ENCODE peak calls at places on chromosomes 11 and 22, in seven cellular contexts. One of them, this sample, is unnamed.

GRCh38 chr11:35177370-35177769 is 38.4 kb downstream of the CD44 start:
- DNase-seq in sigmoid colon: no peak
- DNase-seq in spleen: no peak
- DNase-seq in SK-N-SH: no peak
- DNase-seq in endothelial cell of umbilical vein: no peak
- DNase-seq in K562: no peak
- DNase-seq in HepG2: no peak
- DNase-seq in this sample: no peak

GRCh38 chr11:13923716-13924650 is 38.5 kb upstream of the SPON1 start:
- DNase-seq in endothelial cell of umbilical vein: peak; percentile 60
- DNase-seq in K562: no peak
- DNase-seq in spleen: no peak
- DNase-seq in SK-N-SH: no peak
- DNase-seq in HepG2: no peak
- DNase-seq in sigmoid colon: no peak
- DNase-seq in this sample: no peak

GRCh38 chr11:66976048-66976467 is 954 bp downstream of the C11orf86 start:
- DNase-seq in HepG2: peak; percentile 35
- DNase-seq in K562: peak; percentile 79
- DNase-seq in sigmoid colon: no peak
- DNase-seq in spleen: no peak
- DNase-seq in endothelial cell of umbilical vein: peak; percentile 51
- DNase-seq in SK-N-SH: peak; percentile 86
- DNase-seq in this sample: no peak

GRCh38 chr11:132981146-132981956 is 551.0 kb downstream of the OPCML start:
- DNase-seq in SK-N-SH: no peak
- DNase-seq in HepG2: no peak
- DNase-seq in K562: no peak
- DNase-seq in sigmoid colon: no peak
- DNase-seq in endothelial cell of umbilical vein: no peak
- DNase-seq in spleen: no peak
- DNase-seq in this sample: no peak

GRCh38 chr11:74142624-74143023 is 28.2 kb downstream of the C2CD3 start:
- DNase-seq in endothelial cell of umbilical vein: no peak
- DNase-seq in spleen: no peak
- DNase-seq in K562: no peak
- DNase-seq in HepG2: no peak
- DNase-seq in sigmoid colon: no peak
- DNase-seq in SK-N-SH: no peak
- DNase-seq in this sample: no peak

GRCh38 chr22:34669001-34669400 is 397.0 kb upstream of the ISX start:
- DNase-seq in endothelial cell of umbilical vein: no peak
- DNase-seq in sigmoid colon: no peak
- DNase-seq in HepG2: no peak
- DNase-seq in spleen: no peak
- DNase-seq in K562: no peak
- DNase-seq in SK-N-SH: no peak
- DNase-seq in this sample: no peak

GRCh38 chr11:3096909-3097395 is 39.7 kb upstream of the CARS1 start:
- DNase-seq in K562: no peak
- DNase-seq in SK-N-SH: no peak
- DNase-seq in sigmoid colon: peak; percentile 17
- DNase-seq in endothelial cell of umbilical vein: no peak
- DNase-seq in HepG2: no peak
- DNase-seq in spleen: no peak
- DNase-seq in this sample: no peak

GRCh38 chr11:18617688-18618340 is 16.3 kb downstream of the SPTY2D1 start:
- DNase-seq in spleen: no peak
- DNase-seq in sigmoid colon: no peak
- DNase-seq in SK-N-SH: no peak
- DNase-seq in HepG2: no peak
- DNase-seq in endothelial cell of umbilical vein: peak; percentile 3
- DNase-seq in K562: no peak
- DNase-seq in this sample: no peak

GRCh38 chr11:70587095-70587389 is 188.7 kb downstream of the CTTN start:
- DNase-seq in spleen: peak; percentile 37
- DNase-seq in HepG2: peak; percentile 38
- DNase-seq in endothelial cell of umbilical vein: no peak
- DNase-seq in K562: no peak
- DNase-seq in sigmoid colon: no peak
- DNase-seq in SK-N-SH: no peak
- DNase-seq in this sample: no peak

GRCh38 chr11:109075976-109076375 is 346.0 kb upstream of the C11orf87 start:
- DNase-seq in endothelial cell of umbilical vein: no peak
- DNase-seq in SK-N-SH: no peak
- DNase-seq in sigmoid colon: no peak
- DNase-seq in HepG2: no peak
- DNase-seq in K562: no peak
- DNase-seq in spleen: no peak
- DNase-seq in this sample: no peak

GRCh38 chr11:122348658-122349451 is 232.8 kb upstream of the BLID start:
- DNase-seq in K562: no peak
- DNase-seq in HepG2: no peak
- DNase-seq in sigmoid colon: no peak
- DNase-seq in endothelial cell of umbilical vein: no peak
- DNase-seq in spleen: no peak
- DNase-seq in SK-N-SH: no peak
- DNase-seq in this sample: no peak

GRCh38 chr11:134691985-134692384 is 279.9 kb upstream of the B3GAT1 start:
- DNase-seq in HepG2: no peak
- DNase-seq in sigmoid colon: no peak
- DNase-seq in SK-N-SH: no peak
- DNase-seq in endothelial cell of umbilical vein: no peak
- DNase-seq in spleen: no peak
- DNase-seq in K562: no peak
- DNase-seq in this sample: no peak

GRCh38 chr11:37511425-37511933 is 913.4 kb upstream of the RAG2 start:
- DNase-seq in spleen: no peak
- DNase-seq in SK-N-SH: no peak
- DNase-seq in HepG2: no peak
- DNase-seq in sigmoid colon: no peak
- DNase-seq in K562: no peak
- DNase-seq in endothelial cell of umbilical vein: no peak
- DNase-seq in this sample: no peak

GRCh38 chr11:12705874-12706273 is 31.7 kb downstream of the TEAD1 start:
- DNase-seq in spleen: no peak
- DNase-seq in HepG2: no peak
- DNase-seq in SK-N-SH: no peak
- DNase-seq in sigmoid colon: no peak
- DNase-seq in endothelial cell of umbilical vein: no peak
- DNase-seq in K562: no peak
- DNase-seq in this sample: no peak

GRCh38 chr11:109971184-109971523 is 122.0 kb upstream of the ZC3H12C start:
- DNase-seq in spleen: no peak
- DNase-seq in endothelial cell of umbilical vein: peak; percentile 94
- DNase-seq in sigmoid colon: no peak
- DNase-seq in HepG2: no peak
- DNase-seq in SK-N-SH: no peak
- DNase-seq in K562: no peak
- DNase-seq in this sample: peak; percentile 98

GRCh38 chr22:23163665-23164064 is 16.6 kb upstream of the BCR start:
- DNase-seq in K562: no peak
- DNase-seq in sigmoid colon: peak; percentile 89
- DNase-seq in HepG2: no peak
- DNase-seq in endothelial cell of umbilical vein: no peak
- DNase-seq in spleen: no peak
- DNase-seq in SK-N-SH: no peak
- DNase-seq in this sample: no peak

GRCh38 chr11:2293396-2294339 is 8.1 kb downstream of the C11orf21 start:
- DNase-seq in sigmoid colon: peak; percentile 59
- DNase-seq in SK-N-SH: no peak
- DNase-seq in HepG2: no peak
- DNase-seq in endothelial cell of umbilical vein: no peak
- DNase-seq in spleen: no peak
- DNase-seq in K562: no peak
- DNase-seq in this sample: no peak

GRCh38 chr22:43008509-43008908 is 6.4 kb downstream of the PACSIN2 start:
- DNase-seq in SK-N-SH: no peak
- DNase-seq in spleen: no peak
- DNase-seq in endothelial cell of umbilical vein: no peak
- DNase-seq in K562: no peak
- DNase-seq in HepG2: no peak
- DNase-seq in sigmoid colon: no peak
- DNase-seq in this sample: no peak

GRCh38 chr11:11569936-11570491 is 51.8 kb downstream of the GALNT18 start:
- DNase-seq in K562: no peak
- DNase-seq in endothelial cell of umbilical vein: peak; percentile 28
- DNase-seq in HepG2: no peak
- DNase-seq in SK-N-SH: no peak
- DNase-seq in sigmoid colon: peak; percentile 81
- DNase-seq in spleen: peak; percentile 84
- DNase-seq in this sample: no peak

GRCh38 chr22:20405291-20405930 is 11.5 kb downstream of the ZNF74 start:
- DNase-seq in spleen: peak; percentile 62
- DNase-seq in K562: no peak
- DNase-seq in SK-N-SH: no peak
- DNase-seq in HepG2: no peak
- DNase-seq in endothelial cell of umbilical vein: no peak
- DNase-seq in sigmoid colon: no peak
- DNase-seq in this sample: no peak

GRCh38 chr22:20407829-20408228 is 13.9 kb downstream of the ZNF74 start:
- DNase-seq in sigmoid colon: no peak
- DNase-seq in SK-N-SH: no peak
- DNase-seq in endothelial cell of umbilical vein: no peak
- DNase-seq in K562: no peak
- DNase-seq in HepG2: no peak
- DNase-seq in spleen: no peak
- DNase-seq in this sample: no peak

GRCh38 chr22:20404881-20405280 is 10.9 kb downstream of the ZNF74 start:
- DNase-seq in HepG2: no peak
- DNase-seq in spleen: peak; percentile 34
- DNase-seq in K562: no peak
- DNase-seq in SK-N-SH: no peak
- DNase-seq in sigmoid colon: no peak
- DNase-seq in endothelial cell of umbilical vein: no peak
- DNase-seq in this sample: no peak

GRCh38 chr22:20405931-20406685 is 12.2 kb downstream of the ZNF74 start:
- DNase-seq in sigmoid colon: no peak
- DNase-seq in K562: no peak
- DNase-seq in endothelial cell of umbilical vein: no peak
- DNase-seq in spleen: peak; percentile 71
- DNase-seq in HepG2: no peak
- DNase-seq in SK-N-SH: no peak
- DNase-seq in this sample: no peak

GRCh38 chr22:20406686-20407408 is 12.9 kb downstream of the ZNF74 start:
- DNase-seq in K562: no peak
- DNase-seq in HepG2: no peak
- DNase-seq in sigmoid colon: no peak
- DNase-seq in SK-N-SH: no peak
- DNase-seq in spleen: peak; percentile 64
- DNase-seq in endothelial cell of umbilical vein: no peak
- DNase-seq in this sample: no peak
- TF ChIP-seq POLR2AphosphoS5 in K562: no peak
- TF ChIP-seq POLR2AphosphoS5 in HepG2: no peak
- TF ChIP-seq POLR2AphosphoS5 in sigmoid colon: no peak
- TF ChIP-seq POLR2AphosphoS5 in SK-N-SH: no peak
- TF ChIP-seq POLR2AphosphoS5 in spleen: no peak
- TF ChIP-seq POLR2AphosphoS5 in endothelial cell of umbilical vein: no peak
- TF ChIP-seq POLR2AphosphoS5 in this sample: no peak

DNA sequence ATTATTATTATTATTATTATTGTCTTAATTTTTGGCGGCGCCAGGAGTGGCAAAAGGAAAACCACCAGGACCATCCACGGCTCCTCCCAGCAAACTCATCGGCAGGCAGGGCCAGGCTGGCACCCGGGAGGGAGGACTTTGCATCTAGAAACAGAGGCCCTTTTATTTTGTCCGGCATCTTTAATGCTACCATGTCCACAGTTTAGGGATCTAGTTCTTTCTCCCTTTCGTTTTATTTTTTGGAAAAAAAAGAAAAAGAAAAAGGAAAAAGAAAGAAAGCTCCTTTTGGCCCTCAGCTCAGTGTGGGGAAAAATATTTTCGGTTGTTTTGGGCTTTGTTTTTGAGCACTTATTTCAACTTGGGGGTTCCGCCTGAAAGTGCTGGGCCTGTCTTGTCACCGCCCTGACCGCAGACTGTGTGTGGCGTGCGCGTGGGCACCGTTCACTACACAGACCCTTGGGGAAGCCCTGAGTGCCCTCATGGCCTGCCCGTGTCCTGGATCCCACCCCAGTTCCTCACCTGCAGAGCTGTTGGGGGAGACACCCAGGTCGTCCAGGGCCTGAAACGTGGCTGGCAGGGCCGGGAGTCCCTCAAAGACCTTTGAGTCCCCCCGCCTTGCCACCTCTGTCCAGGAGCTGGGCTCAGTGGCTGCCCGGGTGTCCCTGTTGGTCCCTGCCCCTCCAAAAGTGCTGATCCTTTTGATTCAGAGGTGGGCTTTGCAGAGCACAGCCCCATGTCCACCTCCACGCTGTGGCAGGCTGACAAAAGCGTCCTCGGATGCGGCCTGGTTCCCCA is 69.1 kb upstream of the PPARA start:
- DNase-seq in sigmoid colon: peak; percentile 76
- DNase-seq in HepG2: no peak
- DNase-seq in endothelial cell of umbilical vein: no peak
- DNase-seq in K562: no peak
- DNase-seq in spleen: peak; percentile 70
- DNase-seq in SK-N-SH: no peak
- DNase-seq in this sample: no peak
- H3K27ac ChIP-seq in sigmoid colon: peak overlapping the region; percentile 99
- H3K27ac ChIP-seq in HepG2: no peak overlapping the region
- H3K27ac ChIP-seq in endothelial cell of umbilical vein: no peak overlapping the region
- H3K27ac ChIP-seq in K562: no peak overlapping the region
- H3K27ac ChIP-seq in spleen: peak overlapping the region; percentile 98
- H3K27ac ChIP-seq in SK-N-SH: peak overlapping the region; percentile 100
- H3K27ac ChIP-seq in this sample: peak overlapping the region; percentile 94

GRCh38 chr11:16744128-16744725 is 5.8 kb downstream of the C11orf58 start:
- DNase-seq in K562: no peak
- DNase-seq in sigmoid colon: no peak
- DNase-seq in HepG2: no peak
- DNase-seq in endothelial cell of umbilical vein: no peak
- DNase-seq in SK-N-SH: no peak
- DNase-seq in spleen: no peak
- DNase-seq in this sample: no peak
- H3K4me3 ChIP-seq in K562: no peak overlapping the region
- H3K4me3 ChIP-seq in sigmoid colon: no peak overlapping the region
- H3K4me3 ChIP-seq in HepG2: no peak overlapping the region
- H3K4me3 ChIP-seq in endothelial cell of umbilical vein: no peak overlapping the region
- H3K4me3 ChIP-seq in SK-N-SH: no peak overlapping the region
- H3K4me3 ChIP-seq in spleen: no peak overlapping the region
- H3K4me3 ChIP-seq in this sample: no peak overlapping the region

DNA sequence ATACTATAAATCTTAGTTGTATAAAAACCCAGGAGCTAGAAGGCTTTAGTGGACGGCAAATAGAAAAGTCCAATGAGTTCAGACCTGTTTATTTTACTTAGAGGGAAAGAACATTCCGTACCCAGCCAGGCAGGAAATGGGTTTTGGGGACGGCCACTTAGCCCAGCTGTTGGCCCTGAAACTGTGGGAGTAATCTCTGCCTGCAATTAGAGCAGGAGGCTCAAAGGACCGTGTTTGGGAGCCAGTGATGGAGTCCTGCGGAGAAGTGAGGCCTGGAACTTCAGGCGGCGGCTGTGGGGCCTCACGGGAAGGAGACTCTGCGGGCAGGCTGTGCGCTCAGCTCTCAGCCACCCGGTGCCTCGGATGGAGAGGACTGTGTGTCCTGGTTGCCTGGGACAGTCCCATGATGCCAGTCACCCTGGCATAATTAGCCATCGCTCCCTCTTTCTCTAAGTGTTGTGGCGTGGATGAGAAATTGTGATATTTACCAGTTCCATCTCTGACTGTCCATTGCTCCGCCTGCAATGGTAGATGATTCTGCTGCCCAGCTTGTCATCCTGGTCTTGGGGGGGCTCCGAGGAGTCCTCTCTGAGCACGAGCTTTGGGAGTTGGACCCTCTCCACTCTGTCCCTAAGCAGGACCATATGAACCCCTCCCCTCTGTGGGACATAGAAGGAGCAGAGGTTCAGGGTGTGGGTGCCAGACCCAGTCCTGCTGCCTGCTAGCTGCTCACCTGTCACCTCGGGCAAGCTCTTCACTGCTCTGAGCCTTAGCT is 530.3 kb downstream of the TBC1D22A start:
- DNase-seq in sigmoid colon: no peak
- DNase-seq in SK-N-SH: no peak
- DNase-seq in endothelial cell of umbilical vein: no peak
- DNase-seq in spleen: no peak
- DNase-seq in K562: no peak
- DNase-seq in HepG2: no peak
- DNase-seq in this sample: no peak
- TF ChIP-seq POLR2AphosphoS5 in sigmoid colon: peak; percentile 30
- TF ChIP-seq POLR2AphosphoS5 in SK-N-SH: no peak
- TF ChIP-seq POLR2AphosphoS5 in endothelial cell of umbilical vein: no peak
- TF ChIP-seq POLR2AphosphoS5 in spleen: peak; percentile 63
- TF ChIP-seq POLR2AphosphoS5 in K562: no peak
- TF ChIP-seq POLR2AphosphoS5 in HepG2: no peak
- TF ChIP-seq POLR2AphosphoS5 in this sample: no peak

This sample was measured in SK-N-MC.